ENCODE peak calls at places on chromosomes 11 and 22, in four cellular contexts. One of them, this sample, is unnamed.

GRCh38 chr11:116721983-116722382 is 50.8 kb downstream of the BUD13 start:
- DNase-seq in IMR-90: no peak
- DNase-seq in H1: no peak
- DNase-seq in H9: no peak
- DNase-seq in this sample: no peak

GRCh38 chr11:67644472-67645418 is 5.2 kb upstream of the TBX10 start:
- DNase-seq in H1: no peak
- DNase-seq in H9: peak; percentile 47
- DNase-seq in IMR-90: no peak
- DNase-seq in this sample: no peak

GRCh38 chr11:1260023-1260501 is 37.2 kb downstream of the MUC5B start:
- DNase-seq in IMR-90: no peak
- DNase-seq in H9: peak; percentile 57
- DNase-seq in H1: no peak
- DNase-seq in this sample: peak; percentile 22

GRCh38 chr11:2691991-2692841 is 7.6 kb downstream of the KCNQ1OT1 start:
- DNase-seq in IMR-90: no peak
- DNase-seq in H1: no peak
- DNase-seq in H9: peak; percentile 67
- DNase-seq in this sample: peak; percentile 85

GRCh38 chr11:114354076-114354475 is 46.2 kb downstream of the C11orf71 start:
- DNase-seq in H1: no peak
- DNase-seq in H9: no peak
- DNase-seq in IMR-90: peak; percentile 94
- DNase-seq in this sample: peak; percentile 19

GRCh38 chr22:44702479-44703219 is 645 bp downstream of the PRR5 start:
- DNase-seq in IMR-90: peak; percentile 54
- DNase-seq in H9: peak; percentile 64
- DNase-seq in H1: no peak
- DNase-seq in this sample: peak; percentile 40

GRCh38 chr22:46845281-46846153 is 83.1 kb downstream of the TBC1D22A start:
- DNase-seq in H1: no peak
- DNase-seq in H9: no peak
- DNase-seq in IMR-90: peak; percentile 63
- DNase-seq in this sample: no peak

GRCh38 chr11:19183641-19184040 is 18.1 kb downstream of the CSRP3 start:
- DNase-seq in H1: no peak
- DNase-seq in H9: no peak
- DNase-seq in IMR-90: no peak
- DNase-seq in this sample: peak; percentile 83

GRCh38 chr22:48820481-48821345 is 1007.0 kb downstream of the BRD1 start:
- DNase-seq in H1: no peak
- DNase-seq in IMR-90: no peak
- DNase-seq in H9: no peak
- DNase-seq in this sample: no peak

GRCh38 chr22:46062971-46063631 is 86.1 kb upstream of the WNT7B start:
- DNase-seq in IMR-90: no peak
- DNase-seq in H9: no peak
- DNase-seq in H1: no peak
- DNase-seq in this sample: no peak

GRCh38 chr11:61254403-61255025 is 13.5 kb downstream of the PGA5 start:
- DNase-seq in H9: peak; percentile 86
- DNase-seq in IMR-90: peak; percentile 52
- DNase-seq in H1: peak; percentile 38
- DNase-seq in this sample: peak; percentile 78

GRCh38 chr11:127675602-127676001 is 675.0 kb upstream of the KIRREL3 start:
- DNase-seq in IMR-90: peak; percentile 4
- DNase-seq in H9: no peak
- DNase-seq in H1: no peak
- DNase-seq in this sample: no peak

GRCh38 chr11:3154001-3154599 is 11.0 kb downstream of the OSBPL5 start:
- DNase-seq in H1: no peak
- DNase-seq in IMR-90: no peak
- DNase-seq in H9: no peak
- DNase-seq in this sample: no peak

GRCh38 chr11:47449541-47449940 is 605 bp upstream of the RAPSN start:
- DNase-seq in H9: no peak
- DNase-seq in IMR-90: no peak
- DNase-seq in H1: no peak
- DNase-seq in this sample: no peak

GRCh38 chr11:62402226-62402625 is 16.6 kb upstream of the SCGB1A1 start:
- DNase-seq in H9: no peak
- DNase-seq in IMR-90: no peak
- DNase-seq in H1: no peak
- DNase-seq in this sample: no peak

GRCh38 chr22:47048123-47049077 is 285.9 kb downstream of the TBC1D22A start:
- DNase-seq in IMR-90: no peak
- DNase-seq in H1: no peak
- DNase-seq in H9: no peak
- DNase-seq in this sample: no peak

GRCh38 chr11:110295487-110296225 is 758 bp downstream of the RDX start:
- DNase-seq in H9: peak; percentile 57
- DNase-seq in H1: no peak
- DNase-seq in IMR-90: peak; percentile 40
- DNase-seq in this sample: peak; percentile 67

GRCh38 chr11:78838417-78838816 is 263.8 kb upstream of the NARS2 start:
- DNase-seq in H9: no peak
- DNase-seq in H1: no peak
- DNase-seq in IMR-90: no peak
- DNase-seq in this sample: peak; percentile 33

GRCh38 chr11:110935018-110935640 is 222.9 kb upstream of the ARHGAP20 start:
- DNase-seq in H1: no peak
- DNase-seq in IMR-90: no peak
- DNase-seq in H9: no peak
- DNase-seq in this sample: no peak

GRCh38 chr11:46490576-46491100 is 99.1 kb upstream of the CHRM4 start:
- DNase-seq in H9: no peak
- DNase-seq in IMR-90: peak; percentile 46
- DNase-seq in H1: no peak
- DNase-seq in this sample: no peak

GRCh38 chr11:44989831-44990566 is 39.3 kb upstream of the TP53I11 start:
- DNase-seq in H9: peak; percentile 10
- DNase-seq in IMR-90: no peak
- DNase-seq in H1: no peak
- DNase-seq in this sample: no peak
- H4K5ac ChIP-seq in H9: no peak overlapping the region
- H4K5ac ChIP-seq in IMR-90: no peak overlapping the region
- H4K5ac ChIP-seq in H1: no peak overlapping the region
- H4K5ac ChIP-seq in this sample: no peak overlapping the region

GRCh38 chr22:41478473-41478872 is 9.6 kb downstream of the ACO2 start:
- DNase-seq in H1: no peak
- DNase-seq in H9: no peak
- DNase-seq in IMR-90: no peak
- DNase-seq in this sample: no peak

GRCh38 chr22:41471606-41472005 is 2.7 kb downstream of the ACO2 start:
- DNase-seq in H1: no peak
- DNase-seq in IMR-90: no peak
- DNase-seq in H9: no peak
- DNase-seq in this sample: no peak

GRCh38 chr22:41478891-41479521 is 10.1 kb downstream of the ACO2 start:
- DNase-seq in IMR-90: peak; percentile 59
- DNase-seq in H9: no peak
- DNase-seq in H1: no peak
- DNase-seq in this sample: no peak

GRCh38 chr22:41479671-41480396 is 10.9 kb downstream of the ACO2 start:
- DNase-seq in H1: peak; percentile 21
- DNase-seq in H9: peak; percentile 47
- DNase-seq in IMR-90: peak; percentile 73
- DNase-seq in this sample: peak; percentile 70

DNA sequence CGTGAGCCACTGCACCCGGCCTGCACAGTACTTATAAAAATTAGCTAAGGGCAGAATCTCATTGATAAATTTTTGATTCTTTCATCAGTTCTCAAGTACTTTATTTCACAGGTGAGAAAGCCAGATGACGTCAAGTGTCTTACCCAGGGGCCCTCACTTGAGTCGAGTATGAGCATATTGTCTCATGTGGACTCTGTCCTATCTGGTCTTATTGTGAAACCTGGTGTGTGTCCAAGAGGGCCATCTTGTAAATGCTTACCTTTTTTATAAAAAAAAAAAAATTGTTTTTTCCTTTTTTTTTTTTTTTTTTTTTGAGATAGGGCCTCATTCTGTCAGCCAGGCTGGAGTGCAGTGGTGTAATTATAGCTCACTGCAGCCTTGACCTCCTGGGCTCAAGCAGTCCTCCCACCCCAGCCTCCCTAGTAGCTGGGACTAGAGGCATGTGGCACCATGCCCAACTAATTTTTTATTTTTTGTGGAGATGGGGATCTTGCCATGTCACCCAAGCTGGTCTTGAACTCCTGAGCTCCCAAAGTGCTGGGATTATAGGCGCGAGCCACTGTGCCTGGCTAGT is 6.0 kb downstream of the ACO2 start:
- DNase-seq in H9: no peak
- DNase-seq in IMR-90: no peak
- DNase-seq in H1: no peak
- DNase-seq in this sample: no peak
- H3K4me2 ChIP-seq in H9: no peak overlapping the region
- H3K4me2 ChIP-seq in IMR-90: no peak overlapping the region
- H3K4me2 ChIP-seq in H1: no peak overlapping the region
- H3K4me2 ChIP-seq in this sample: no peak overlapping the region

DNA sequence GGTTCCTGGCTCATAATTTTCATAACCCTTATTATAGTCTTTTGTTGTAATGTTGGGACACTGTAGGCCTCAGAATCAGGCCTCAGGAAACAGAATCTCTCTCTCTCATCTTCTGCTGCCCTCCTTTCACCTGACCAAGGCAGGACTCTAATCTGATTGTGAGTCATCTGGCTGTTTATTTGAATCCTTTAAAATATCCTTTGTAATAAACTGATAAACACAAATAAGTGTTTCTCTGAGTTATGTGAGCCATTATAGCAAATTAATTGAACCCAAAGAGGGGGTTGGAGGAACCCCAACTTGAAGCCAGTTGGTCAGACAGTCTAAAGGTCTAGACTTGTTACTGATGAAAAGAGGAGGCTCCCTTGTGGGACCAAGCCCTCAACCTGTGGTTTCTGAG is 30.6 kb downstream of the ACER3 start:
- DNase-seq in H9: no peak
- DNase-seq in IMR-90: no peak
- DNase-seq in H1: no peak
- DNase-seq in this sample: no peak
- H4K5ac ChIP-seq in H9: no peak overlapping the region
- H4K5ac ChIP-seq in IMR-90: no peak overlapping the region
- H4K5ac ChIP-seq in H1: no peak overlapping the region
- H4K5ac ChIP-seq in this sample: no peak overlapping the region

GRCh38 chr22:24205438-24206189 is 24.3 kb downstream of the SUSD2 start:
- DNase-seq in H9: no peak
- DNase-seq in H1: no peak
- DNase-seq in IMR-90: no peak
- DNase-seq in this sample: no peak
- H3K4me2 ChIP-seq in H9: no peak overlapping the region
- H3K4me2 ChIP-seq in H1: no peak overlapping the region
- H3K4me2 ChIP-seq in IMR-90: no peak overlapping the region
- H3K4me2 ChIP-seq in this sample: no peak overlapping the region

DNA sequence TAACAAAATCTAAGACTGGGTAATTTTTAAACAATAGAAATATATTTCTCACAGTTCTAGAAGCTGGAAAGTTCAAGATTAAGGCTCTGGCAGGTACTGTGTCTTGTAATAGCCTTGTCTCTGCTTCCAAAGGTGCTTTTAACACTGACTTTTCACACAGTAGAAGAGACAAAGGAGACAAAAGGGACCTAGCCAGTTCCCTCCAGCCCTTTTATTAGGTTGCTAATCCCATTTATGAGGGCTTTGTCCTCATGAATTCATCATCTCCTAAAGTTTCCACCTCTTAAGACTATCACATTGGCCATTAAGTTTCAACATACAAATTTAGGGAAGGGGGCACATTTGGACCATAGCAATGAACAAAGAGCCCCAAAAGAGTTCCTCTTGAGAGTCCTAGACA is 40.7 kb downstream of the FAM181B start:
- DNase-seq in H9: no peak
- DNase-seq in H1: no peak
- DNase-seq in IMR-90: no peak
- DNase-seq in this sample: peak; percentile 23
- H4K5ac ChIP-seq in H9: no peak overlapping the region
- H4K5ac ChIP-seq in H1: no peak overlapping the region
- H4K5ac ChIP-seq in IMR-90: no peak overlapping the region
- H4K5ac ChIP-seq in this sample: no peak overlapping the region

GRCh38 chr11:44811841-44812448 is 85.2 kb downstream of the TSPAN18 start:
- DNase-seq in H9: no peak
- DNase-seq in H1: no peak
- DNase-seq in IMR-90: no peak
- DNase-seq in this sample: no peak

GRCh38 chr11:44808053-44808753 is 81.4 kb downstream of the TSPAN18 start:
- DNase-seq in H9: no peak
- DNase-seq in IMR-90: no peak
- DNase-seq in H1: no peak
- DNase-seq in this sample: no peak

GRCh38 chr11:44805596-44805995 is 78.8 kb downstream of the TSPAN18 start:
- DNase-seq in IMR-90: peak; percentile 25
- DNase-seq in H9: no peak
- DNase-seq in H1: no peak
- DNase-seq in this sample: peak; percentile 44

GRCh38 chr11:44806631-44807030 is 79.9 kb downstream of the TSPAN18 start:
- DNase-seq in H1: no peak
- DNase-seq in IMR-90: no peak
- DNase-seq in H9: no peak
- DNase-seq in this sample: no peak

DNA sequence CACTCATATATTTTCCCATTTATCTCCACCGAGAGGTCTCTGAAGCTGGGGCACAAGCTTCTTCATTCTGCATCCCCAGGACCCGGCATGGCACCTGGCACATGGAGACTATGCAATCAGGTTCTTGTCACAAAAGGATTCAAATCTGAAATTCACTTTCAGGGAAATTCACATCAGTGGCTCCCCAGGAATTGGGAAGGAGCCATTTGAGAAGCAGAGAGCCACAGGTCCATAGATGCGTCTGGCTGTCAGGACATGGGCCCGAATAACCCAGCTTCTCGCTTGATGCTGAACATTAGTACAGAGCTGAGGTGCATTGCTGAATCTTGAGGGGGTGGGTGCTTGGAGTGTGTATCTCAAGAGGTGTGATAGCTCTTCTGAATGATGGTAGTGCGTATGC is 82.5 kb downstream of the TSPAN18 start:
- DNase-seq in H9: no peak
- DNase-seq in H1: no peak
- DNase-seq in IMR-90: no peak
- DNase-seq in this sample: no peak
- H3K4me2 ChIP-seq in H9: no peak overlapping the region
- H3K4me2 ChIP-seq in H1: no peak overlapping the region
- H3K4me2 ChIP-seq in IMR-90: no peak overlapping the region
- H3K4me2 ChIP-seq in this sample: no peak overlapping the region

GRCh38 chr11:12246989-12247388 is 130.4 kb upstream of the PARVA start:
- DNase-seq in H1: no peak
- DNase-seq in IMR-90: no peak
- DNase-seq in H9: no peak
- DNase-seq in this sample: no peak
- H4K5ac ChIP-seq in H1: no peak overlapping the region
- H4K5ac ChIP-seq in IMR-90: no peak overlapping the region
- H4K5ac ChIP-seq in H9: no peak overlapping the region
- H4K5ac ChIP-seq in this sample: no peak overlapping the region

GRCh38 chr11:96143016-96143670 is 199.9 kb downstream of the MAML2 start:
- DNase-seq in H1: no peak
- DNase-seq in H9: no peak
- DNase-seq in IMR-90: no peak
- DNase-seq in this sample: no peak
- H3K4me2 ChIP-seq in H1: no peak overlapping the region
- H3K4me2 ChIP-seq in H9: no peak overlapping the region
- H3K4me2 ChIP-seq in IMR-90: no peak overlapping the region
- H3K4me2 ChIP-seq in this sample: no peak overlapping the region